ENCODE peak calls at places on chromosome 4, in ten cellular contexts. Y is GM23248; I is CD4-positive, CD25-positive, alpha-beta regulatory T cell; T is brain microvascular endothelial cell; Q is DND-41; O is endodermal cell; G is left ventricle myocardium inferior; L is ovary; F is heart right ventricle; B is body of pancreas. X is an unnamed sample.

GRCh38 chr4:47662975-47663374 is 174.9 kb downstream of the CORIN start:
- DNase-seq in Y (peak), I (peak), T (peak), Q (peak), O (peak), G (no peak), L (no peak), F (no peak), B (no peak), X (no peak)

GRCh38 chr4:3531306-3531886 is 826 bp downstream of the LRPAP1 start:
- DNase-seq in Y (no peak), I (no peak), T (no peak), Q (no peak), O (no peak), G (no peak), L (no peak), F (no peak), B (no peak), X (no peak)

GRCh38 chr4:156971623-156972369 is at the start of gene PDGFC:
- DNase-seq in Y (peak), I (no peak), T (peak), Q (no peak), O (peak), G (peak), L (peak), F (peak), B (peak), X (no peak)

GRCh38 chr4:150972592-150972991 is 42.5 kb downstream of the LRBA start:
- DNase-seq in Y (no peak), I (peak), T (no peak), Q (no peak), O (no peak), G (no peak), L (no peak), F (no peak), B (no peak), X (no peak)

GRCh38 chr4:66014146-66014765 is 344.0 kb upstream of the EPHA5 start:
- DNase-seq in Y (no peak), I (no peak), T (no peak), Q (no peak), O (peak), G (no peak), L (no peak), F (no peak), B (no peak), X (no peak)

GRCh38 chr4:56683455-56683854 is 2.4 kb upstream of the HOPX start:
- DNase-seq in Y (no peak), I (no peak), T (no peak), Q (no peak), O (no peak), G (no peak), L (no peak), F (no peak), B (no peak), X (no peak)

GRCh38 chr4:161178310-161178709 is 985.5 kb downstream of the FSTL5 start:
- DNase-seq in Y (no peak), I (no peak), T (no peak), Q (no peak), O (no peak), G (no peak), L (no peak), F (no peak), B (no peak), X (no peak)

GRCh38 chr4:37467824-37468223 is 218.4 kb downstream of the RELL1 start:
- DNase-seq in Y (no peak), I (no peak), T (no peak), Q (no peak), O (no peak), G (no peak), L (no peak), F (no peak), B (no peak), X (no peak)

GRCh38 chr4:149708513-149709175 is 107.0 kb downstream of the IQCM start:
- DNase-seq in Y (peak), I (no peak), T (no peak), Q (no peak), O (no peak), G (no peak), L (no peak), F (no peak), B (no peak), X (no peak)

GRCh38 chr4:183163135-183163534 is 64.1 kb downstream of the WWC2 start:
- DNase-seq in Y (no peak), I (no peak), T (no peak), Q (no peak), O (no peak), G (no peak), L (no peak), F (no peak), B (no peak), X (no peak)

GRCh38 chr4:25654971-25655963 is at the start of gene SLC34A2:
- DNase-seq in Y (no peak), I (no peak), T (no peak), Q (no peak), O (peak), G (no peak), L (no peak), F (no peak), B (peak), X (no peak)

GRCh38 chr4:6939761-6940743 is 30.4 kb downstream of the TBC1D14 start:
- DNase-seq in Y (no peak), I (no peak), T (no peak), Q (no peak), O (peak), G (no peak), L (no peak), F (no peak), B (no peak), X (no peak)
- H3K27ac ChIP-seq in Y (no peak), I (peak), T (no peak), Q (no peak), O (no peak), G (peak), L (no peak), F (peak), B (peak), X (peak)

DNA sequence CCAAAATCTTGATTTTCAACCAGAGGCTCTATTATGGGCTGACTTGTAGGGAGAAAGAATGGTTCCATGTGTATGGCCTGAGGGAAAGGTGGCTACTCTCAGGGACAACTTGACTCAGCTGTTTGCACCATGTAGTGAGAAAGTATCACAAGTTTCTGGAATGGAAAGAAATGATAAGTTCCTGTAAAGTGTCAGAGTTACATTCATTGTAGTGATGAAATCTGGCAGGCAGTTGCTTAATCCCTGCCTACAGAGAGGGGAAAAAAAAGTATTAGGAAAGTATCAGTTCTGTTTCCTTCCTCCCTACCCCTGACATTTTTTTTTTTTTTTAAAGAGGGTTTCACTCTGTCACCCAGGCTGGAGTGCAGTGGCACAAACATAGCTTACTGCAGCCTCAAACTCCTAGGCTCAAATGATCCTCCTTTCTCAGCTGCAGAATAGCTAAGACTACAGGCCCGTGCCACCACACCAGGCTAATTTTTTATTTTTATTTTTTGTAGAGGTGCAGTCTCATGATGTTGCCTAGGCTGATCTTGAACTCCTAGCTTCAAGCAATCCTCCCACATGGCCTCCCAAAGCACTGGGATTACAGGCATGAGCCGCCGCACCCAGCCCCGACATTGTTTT is 4.7 kb upstream of the FBXL5 start:
- DNase-seq in Y (peak), I (no peak), T (no peak), Q (no peak), O (no peak), G (no peak), L (no peak), F (no peak), B (no peak), X (no peak)
- H3K27ac ChIP-seq in Y (peak), I (no peak), T (no peak), Q (no peak), O (no peak), G (no peak), L (no peak), F (no peak), B (peak), X (no peak)

GRCh38 chr4:76198411-76199237 is 15.0 kb downstream of the SCARB2 start:
- DNase-seq in Y (peak), I (peak), T (peak), Q (peak), O (peak), G (peak), L (peak), F (peak), B (peak), X (no peak)
- H3K27ac ChIP-seq in Y (peak), I (no peak), T (peak), Q (peak), O (peak), G (peak), L (peak), F (peak), B (peak), X (no peak)

GRCh38 chr4:7382634-7383014 is 52.1 kb downstream of the PSAPL1 start:
- DNase-seq in Y (no peak), I (no peak), T (no peak), Q (no peak), O (peak), G (no peak), L (no peak), F (no peak), B (no peak), X (no peak)
- H3K27ac ChIP-seq in Y (no peak), I (no peak), T (no peak), Q (no peak), O (no peak), G (no peak), L (no peak), F (no peak), B (no peak), X (no peak)

DNA sequence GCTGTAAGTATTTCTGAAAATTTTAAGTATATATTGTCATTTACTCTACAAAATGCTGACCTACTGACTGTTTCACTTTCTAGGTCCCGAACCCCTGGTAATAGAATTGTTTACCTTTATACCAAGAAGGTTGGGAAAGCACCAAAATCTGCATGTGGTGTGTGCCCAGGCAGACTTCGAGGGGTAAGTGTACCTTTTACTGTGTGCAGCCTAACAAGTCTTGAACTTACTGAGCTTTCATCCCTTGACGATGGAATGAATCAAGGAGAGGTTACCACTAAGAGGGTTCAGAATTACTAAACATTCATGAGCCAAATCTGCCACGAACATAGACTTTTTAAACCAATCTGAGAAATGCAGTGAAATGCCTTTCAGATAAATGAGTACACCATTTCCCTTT is 1.6 kb downstream of the RPL34 start:
- DNase-seq in Y (no peak), I (no peak), T (no peak), Q (no peak), O (no peak), G (no peak), L (no peak), F (no peak), B (no peak), X (no peak)
- H3K27ac ChIP-seq in Y (peak), I (peak), T (no peak), Q (peak), O (no peak), G (no peak), L (no peak), F (peak), B (peak), X (peak)

DNA sequence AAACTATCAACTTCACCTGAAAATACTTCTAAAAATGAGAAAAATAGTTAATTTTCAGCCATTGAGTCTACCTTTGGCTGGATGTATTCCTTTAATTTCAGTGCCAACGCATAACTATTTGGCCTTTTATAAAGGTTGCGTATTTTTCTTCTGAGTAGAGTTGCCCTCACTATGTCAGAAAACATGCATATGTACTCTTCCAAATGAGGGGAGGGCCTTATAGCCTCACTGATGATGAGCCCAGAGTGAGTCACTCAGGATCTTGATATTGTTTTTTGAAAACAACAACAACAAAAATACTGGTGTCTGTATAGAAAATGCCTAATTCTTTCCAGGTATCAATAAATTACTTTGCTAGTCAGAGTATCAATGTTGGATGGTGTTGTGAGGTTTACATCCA is 349.3 kb downstream of the FBXO8 start:
- DNase-seq in Y (peak), I (no peak), T (no peak), Q (no peak), O (no peak), G (no peak), L (no peak), F (no peak), B (no peak), X (no peak)
- H3K27ac ChIP-seq in Y (no peak), I (no peak), T (no peak), Q (no peak), O (no peak), G (no peak), L (no peak), F (no peak), B (no peak), X (no peak)

GRCh38 chr4:68250151-68250930 is 4.8 kb upstream of the TMPRSS11B start:
- DNase-seq in Y (no peak), I (no peak), T (no peak), Q (no peak), O (no peak), G (no peak), L (no peak), F (no peak), B (no peak), X (no peak)
- H3K27ac ChIP-seq in Y (no peak), I (no peak), T (no peak), Q (no peak), O (no peak), G (no peak), L (no peak), F (no peak), B (no peak), X (no peak)